ENCODE peak calls at places on chromosomes 7 and 10, in eight cellular contexts. I is heart right ventricle; W is NCI-H460; A is astrocyte; T is NCI-H1092 treated with DMSO at 0.1 percent for 48 hours; V is AG20443; P is effector CD4-positive, alpha-beta T cell; O is HuH-7.5. R is an unnamed sample.
A peak's percentile ranks its signal among the peaks of the same experiment; 100 is the strongest.

GRCh38 chr10:45444976-45445898 is 71.2 kb downstream of the ALOX5 start:
- DNase-seq in O (no peak), P (no peak), W (no peak), T (no peak), A (no peak), I (no peak), V (no peak), R (no peak)

GRCh38 chr7:43553999-43554398 is 28.9 kb upstream of the STK17A start:
- DNase-seq in P (no peak), V (peak; percentile 52), I (peak; percentile 20), T (no peak), A (peak; percentile 19), W (no peak), O (no peak), R (peak; percentile 44)

GRCh38 chr7:29412912-29413311 is 150.7 kb upstream of the PRR15 start:
- DNase-seq in W (no peak), O (no peak), A (no peak), T (no peak), P (no peak), I (no peak), V (no peak), R (no peak)

GRCh38 chr10:30829921-30830671 is 200.5 kb upstream of the LYZL2 start:
- DNase-seq in A (peak; percentile 24), W (no peak), V (peak; percentile 51), P (no peak), I (no peak), T (no peak), O (no peak), R (no peak)

GRCh38 chr7:94130716-94131115 is 126.6 kb upstream of the BET1 start:
- DNase-seq in O (no peak), P (no peak), I (no peak), A (no peak), W (no peak), T (no peak), V (no peak), R (no peak)

GRCh38 chr10:110461530-110461929 is 36.2 kb upstream of the DUSP5 start:
- DNase-seq in W (no peak), V (no peak), T (no peak), A (no peak), P (no peak), O (no peak), I (no peak), R (no peak)

GRCh38 chr7:155052982-155053381 is 17.1 kb upstream of the HTR5A start:
- DNase-seq in W (no peak), A (no peak), V (no peak), O (no peak), T (no peak), I (no peak), P (no peak), R (no peak)

GRCh38 chr10:61937631-61938284 is 36.3 kb downstream of the ARID5B start:
- DNase-seq in P (no peak), A (peak; percentile 61), O (no peak), T (no peak), I (no peak), W (no peak), V (peak; percentile 34), R (peak; percentile 49)

GRCh38 chr10:2208106-2208505 is 470.8 kb upstream of the ADARB2 start:
- DNase-seq in T (no peak), P (no peak), V (no peak), I (no peak), O (no peak), W (no peak), A (peak; percentile 39), R (no peak)

GRCh38 chr10:103545771-103546281 is 52.3 kb downstream of the NEURL1 start:
- DNase-seq in I (no peak), W (no peak), T (no peak), A (no peak), V (no peak), P (no peak), O (no peak), R (no peak)

GRCh38 chr10:105774351-105774750 is 1133.3 kb downstream of the SORCS3 start:
- DNase-seq in V (no peak), T (no peak), I (no peak), O (no peak), P (no peak), A (no peak), W (no peak), R (no peak)

GRCh38 chr7:98210513-98211220 is 572 bp upstream of the BHLHA15 start:
- DNase-seq in P (no peak), A (no peak), T (peak; percentile 7), V (peak; percentile 76), O (no peak), W (no peak), I (no peak), R (no peak)